ENCODE peak calls at places on chromosomes 2 and 18, in ten cellular contexts. L is activated naive CD4-positive, alpha-beta T cell treated with Interleukin-2 at 50 U/mL for 16 hours; A is fibroblast of villous mesenchyme; T is posterior cingulate gyrus; O is neural progenitor cell; M is activated CD4-positive, alpha-beta T cell treated with anti-CD3 and anti-CD28 coated beads, Interleukin-2, amount 50 U/mL, for 1 hour; G is iris pigment epithelial cell; I is M059J; F is stimulated activated naive CD8-positive, alpha-beta T cell treated with anti-CD3 and anti-CD28 coated beads, Interleukin-15, Interleukin-2, amounts not matched to agents 100 U/mL and 50 U/mL, for 24 hours; Y is stimulated activated CD4-positive, alpha-beta T cell treated with anti-CD3 and anti-CD28 coated beads, TNF-alpha, amount 100 ng/mL, for 1 hour. C is an unnamed sample.

GRCh38 chr2:15158117-15158516 is 403.0 kb downstream of the NBAS start:
- DNase-seq in G (no peak), A (no peak), M (no peak), L (no peak), O (peak; percentile 90), I (no peak), F (no peak), Y (no peak), T (no peak), C (no peak)

GRCh38 chr18:54217624-54218023 is 6.8 kb downstream of the MBD2 start:
- DNase-seq in A (no peak), L (no peak), F (no peak), O (no peak), Y (no peak), G (no peak), T (no peak), I (no peak), M (no peak), C (no peak)

GRCh38 chr18:24138884-24139616 is at the start of gene CABYR:
- DNase-seq in G (peak; percentile 92), I (peak; percentile 90), Y (peak; percentile 58), M (peak; percentile 76), O (peak; percentile 92), A (peak; percentile 82), F (peak; percentile 82), L (peak; percentile 81), T (peak; percentile 76), C (no peak)

GRCh38 chr2:208222351-208222750 is 32.5 kb downstream of the IDH1 start:
- DNase-seq in G (peak; percentile 61), L (no peak), M (no peak), Y (no peak), T (no peak), O (no peak), F (no peak), I (peak; percentile 75), A (no peak), C (no peak)

GRCh38 chr2:188367164-188367563 is 75.5 kb downstream of the GULP1 start:
- DNase-seq in T (no peak), G (no peak), O (no peak), M (no peak), I (no peak), Y (no peak), L (no peak), F (no peak), A (no peak), C (no peak)

GRCh38 chr2:215973111-215973792 is 40.1 kb downstream of the MREG start:
- DNase-seq in I (no peak), T (no peak), A (no peak), G (no peak), F (no peak), Y (no peak), O (no peak), M (no peak), L (no peak), C (no peak)

GRCh38 chr2:168300460-168300859 is 53.1 kb upstream of the STK39 start:
- DNase-seq in A (no peak), O (no peak), G (peak; percentile 38), M (no peak), Y (no peak), T (no peak), F (no peak), I (peak; percentile 22), L (no peak), C (no peak)

GRCh38 chr18:1017227-1017626 is 112.6 kb downstream of the ADCYAP1 start:
- DNase-seq in Y (no peak), M (no peak), G (no peak), L (no peak), F (no peak), T (no peak), A (no peak), O (no peak), I (peak; percentile 56), C (no peak)

GRCh38 chr18:50659091-50660003 is 99.5 kb downstream of the MAPK4 start:
- DNase-seq in T (no peak), M (no peak), F (no peak), A (no peak), Y (no peak), O (no peak), L (no peak), G (peak; percentile 59), I (peak; percentile 57), C (no peak)

GRCh38 chr2:201114350-201114749 is 1.6 kb upstream of the CFLAR start:
- DNase-seq in I (no peak), M (no peak), O (no peak), A (no peak), T (no peak), F (no peak), Y (no peak), G (no peak), L (no peak), C (no peak)

GRCh38 chr2:239222346-239223028 is 178.3 kb downstream of the HDAC4 start:
- DNase-seq in L (no peak), Y (no peak), I (no peak), F (no peak), O (no peak), G (peak; percentile 70), M (no peak), T (no peak), A (peak; percentile 77), C (peak; percentile 24)

GRCh38 chr2:99878951-99879350 is 263.4 kb downstream of the AFF3 start:
- DNase-seq in A (peak; percentile 48), I (peak; percentile 78), G (peak; percentile 83), O (no peak), L (no peak), Y (no peak), M (no peak), T (no peak), F (no peak), C (no peak)

GRCh38 chr2:9644603-9645002 is 13.8 kb upstream of the YWHAQ start:
- DNase-seq in O (no peak), M (no peak), Y (no peak), F (no peak), A (no peak), T (no peak), L (no peak), I (no peak), G (no peak), C (no peak)

GRCh38 chr2:39667881-39668276 is 2.2 kb downstream of the TMEM178A start:
- DNase-seq in L (no peak), F (no peak), M (no peak), T (no peak), A (no peak), Y (no peak), O (no peak), G (no peak), I (no peak), C (no peak)

GRCh38 chr2:146666336-146666735 is 1178.5 kb upstream of the ACVR2A start:
- DNase-seq in Y (no peak), F (no peak), O (no peak), T (no peak), A (no peak), L (no peak), I (peak; percentile 4), M (no peak), G (peak; percentile 77), C (no peak)

GRCh38 chr18:55234366-55235093 is 275.3 kb upstream of the CCDC68 start:
- DNase-seq in O (peak; percentile 86), G (peak; percentile 85), A (peak; percentile 85), L (peak; percentile 29), T (peak; percentile 85), Y (peak; percentile 7), F (peak; percentile 69), I (peak; percentile 63), M (peak; percentile 19), C (peak; percentile 79)

GRCh38 chr2:595141-595805 is 81.9 kb downstream of the TMEM18 start:
- DNase-seq in A (no peak), Y (no peak), F (no peak), L (no peak), O (no peak), M (no peak), G (no peak), I (no peak), T (no peak), C (no peak)